ENCODE peak calls at places on chromosomes 4 and X, in ten cellular contexts. O, D, L, S, A, C, V, H, J and X are unnamed samples.

GRCh38 chr4:173345648-173346047 is 11.5 kb upstream of the HMGB2 start:
- DNase-seq in S (no peak), L (no peak), J (no peak), V (no peak), C (no peak), D (no peak), H (no peak), A (no peak), O (no peak), X (no peak)

GRCh38 chr4:185470503-185471195 is 884 bp downstream of the CCDC110 start:
- DNase-seq in S (peak), C (peak), V (peak), D (peak), A (no peak), L (peak), O (peak), J (peak), H (peak), X (peak)

GRCh38 chr4:99624141-99624719 is 33.4 kb downstream of the C4orf54 start:
- DNase-seq in D (no peak), H (peak), S (no peak), V (no peak), J (no peak), A (no peak), L (no peak), C (no peak), O (no peak), X (no peak)

GRCh38 chrX:48509619-48510018 is 827 bp downstream of the PORCN start:
- DNase-seq in C (no peak), V (no peak), H (no peak), D (no peak), A (no peak), S (no peak), J (no peak), O (no peak), L (no peak), X (no peak)

GRCh38 chr4:147103403-147103946 is 157.8 kb upstream of the TTC29 start:
- DNase-seq in H (peak), C (no peak), S (no peak), O (peak), L (peak), V (peak), A (no peak), J (peak), D (no peak), X (no peak)

GRCh38 chrX:104165894-104166734 is at the start of gene FAM199X:
- DNase-seq in O (peak), J (peak), S (peak), C (peak), V (peak), H (peak), A (peak), D (peak), L (peak), X (peak)

GRCh38 chrX:16436348-16437188 is 213.4 kb upstream of the S100G start:
- DNase-seq in V (peak), L (peak), O (peak), C (peak), S (peak), H (peak), J (peak), A (no peak), D (peak), X (peak)

GRCh38 chr4:112075129-112075753 is 70.0 kb upstream of the FAM241A start:
- DNase-seq in J (no peak), S (peak), O (no peak), C (no peak), D (no peak), H (no peak), A (no peak), L (no peak), V (peak), X (peak)

GRCh38 chr4:25160714-25161598 is 707 bp upstream of the SEPSECS start:
- DNase-seq in H (no peak), S (peak), J (no peak), C (no peak), D (peak), A (no peak), O (no peak), L (no peak), V (no peak), X (peak)
- TF ChIP-seq POLR2A in H (no peak), S (peak), J (no peak), C (no peak), D (no peak), A (no peak), O (no peak), L (peak), V (no peak), X (peak)

GRCh38 chrX:153032397-153033118 is 23.7 kb upstream of the PNMA3 start:
- DNase-seq in O (peak), J (peak), A (peak), H (peak), C (peak), D (peak), V (peak), S (peak), L (peak), X (peak)
- TF ChIP-seq POLR2A in O (no peak), J (no peak), A (no peak), H (no peak), C (no peak), D (no peak), V (no peak), S (no peak), L (no peak), X (no peak)

GRCh38 chr4:88280228-88280795 is 4.0 kb downstream of the PPM1K start:
- DNase-seq in L (no peak), J (no peak), A (peak), D (peak), S (no peak), H (no peak), O (no peak), V (no peak), C (no peak), X (no peak)

GRCh38 chr4:88285235-88285505 is 809 bp upstream of the PPM1K start:
- DNase-seq in C (no peak), D (no peak), H (no peak), O (no peak), L (no peak), A (peak), V (no peak), J (no peak), S (no peak), X (no peak)

GRCh38 chr4:88286897-88287296 is 2.5 kb upstream of the PPM1K start:
- DNase-seq in L (no peak), H (no peak), A (no peak), J (no peak), C (no peak), O (no peak), S (no peak), D (no peak), V (no peak), X (peak)

GRCh38 chr4:88283661-88284377 is 542 bp downstream of the PPM1K start:
- DNase-seq in S (peak), L (peak), O (peak), V (peak), H (peak), A (peak), C (peak), D (peak), J (peak), X (peak)

DNA sequence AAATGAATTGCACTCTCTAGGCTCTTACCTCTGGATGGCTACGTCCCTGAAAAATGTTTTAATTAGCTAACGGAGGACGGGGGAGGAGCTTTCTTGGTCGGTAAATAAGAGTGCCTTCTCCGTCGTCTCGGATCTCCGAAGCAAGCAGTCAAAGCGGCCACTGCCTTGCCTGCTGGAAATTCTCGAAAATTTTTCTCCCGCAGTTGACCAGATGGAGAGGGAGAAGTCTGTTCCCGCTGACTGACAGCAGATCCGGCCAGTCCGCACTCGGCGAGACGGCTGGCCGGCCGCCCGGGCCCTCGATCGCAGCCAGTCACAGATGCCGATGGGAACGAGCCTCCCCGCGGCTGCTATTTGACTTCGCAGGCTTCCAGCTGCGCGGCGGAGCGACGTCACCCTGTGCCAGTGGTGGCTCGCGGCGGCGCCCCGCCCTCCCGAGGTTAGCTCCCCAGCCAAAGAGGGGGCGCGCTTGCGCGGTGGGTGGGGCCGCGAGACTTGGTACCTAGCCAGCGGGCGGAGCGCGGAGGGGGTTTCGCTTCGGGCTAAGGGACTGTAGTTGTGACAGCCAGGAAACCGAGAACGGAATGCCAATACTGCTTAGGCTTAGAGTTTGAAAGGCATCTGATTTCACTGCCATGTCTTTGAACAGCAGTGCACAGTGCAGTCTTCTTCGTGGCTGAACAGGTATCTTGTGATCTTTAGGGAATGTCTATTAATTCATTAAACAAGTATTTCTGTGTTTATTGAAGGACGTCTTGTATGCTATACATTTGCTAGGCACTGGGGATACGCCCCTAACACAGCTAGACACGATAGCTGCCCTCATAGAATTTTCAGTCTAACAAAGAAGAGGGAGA is at the start of gene PPM1K:
- DNase-seq in H (peak), V (peak), C (peak), O (peak), A (peak), S (peak), D (peak), J (peak), L (peak), X (peak)
- TF ChIP-seq POLR2A in H (peak), V (peak), C (no peak), O (peak), A (peak), S (no peak), D (peak), J (no peak), L (peak), X (peak)

GRCh38 chr4:119300388-119301131 is 21.4 kb downstream of the FABP2 start:
- DNase-seq in L (peak), D (peak), C (peak), V (peak), O (peak), A (peak), H (peak), J (peak), S (peak), X (no peak)
- TF ChIP-seq POLR2A in L (peak), D (peak), C (no peak), V (peak), O (peak), A (peak), H (peak), J (peak), S (peak), X (peak)

GRCh38 chrX:150570512-150570911 is 2.1 kb downstream of the MTM1 start:
- DNase-seq in C (no peak), V (no peak), A (no peak), S (peak), O (no peak), J (no peak), L (no peak), D (no peak), H (no peak), X (peak)
- TF ChIP-seq POLR2A in C (no peak), V (no peak), A (no peak), S (no peak), O (no peak), J (no peak), L (no peak), D (no peak), H (no peak), X (no peak)

DNA sequence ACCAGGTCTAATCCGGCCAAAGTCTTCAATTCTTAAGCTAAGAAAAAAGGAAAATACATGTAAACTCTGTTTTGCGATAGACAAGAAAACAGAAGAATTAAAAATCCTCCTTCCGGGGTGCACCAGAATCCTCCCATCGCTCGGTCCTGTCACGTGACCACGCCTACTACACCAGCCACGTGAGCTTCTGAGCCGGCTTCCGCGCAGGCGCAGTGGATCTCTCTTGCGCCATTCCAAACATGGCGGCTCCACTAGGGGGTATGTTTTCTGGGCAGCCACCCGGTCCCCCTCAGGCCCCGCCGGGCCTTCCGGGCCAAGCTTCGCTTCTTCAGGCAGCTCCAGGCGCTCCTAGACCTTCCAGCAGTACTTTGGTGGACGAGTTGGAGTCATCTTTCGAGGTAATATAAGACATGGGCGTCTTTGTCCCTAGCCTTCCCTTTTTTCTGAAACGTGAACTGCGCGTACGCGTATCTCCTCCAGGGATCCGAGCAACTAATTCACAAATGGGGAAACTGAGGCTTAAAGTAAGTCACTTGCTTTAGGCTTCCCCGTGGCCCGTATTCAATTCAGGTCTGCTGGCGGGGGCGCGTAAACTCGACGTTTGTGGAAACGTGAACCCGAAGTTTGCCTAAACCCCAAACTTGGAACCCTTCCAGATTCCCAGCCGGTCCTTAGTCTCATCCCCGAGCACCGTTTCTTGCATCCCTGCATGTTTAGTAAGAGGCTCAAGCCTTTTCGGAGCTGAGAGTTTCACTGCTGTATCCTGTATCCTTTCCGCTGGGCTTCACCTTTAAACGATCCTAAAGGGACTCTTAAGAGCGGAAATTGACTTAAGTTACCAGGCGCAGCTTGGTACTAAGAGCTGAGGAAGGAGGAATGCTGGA is at the start of gene MED28:
- DNase-seq in O (peak), L (peak), V (peak), C (peak), J (peak), A (peak), H (peak), S (peak), D (peak), X (peak)
- TF ChIP-seq POLR2A in O (peak), L (peak), V (peak), C (no peak), J (peak), A (peak), H (peak), S (peak), D (peak), X (peak)

GRCh38 chrX:99798951-99799350 is 611.1 kb downstream of the PCDH19 start:
- DNase-seq in J (no peak), H (no peak), V (no peak), S (no peak), C (no peak), A (no peak), D (no peak), L (no peak), O (no peak), X (no peak)
- TF ChIP-seq POLR2A in J (no peak), H (no peak), V (no peak), S (no peak), C (no peak), A (no peak), D (no peak), L (no peak), O (no peak), X (no peak)

DNA sequence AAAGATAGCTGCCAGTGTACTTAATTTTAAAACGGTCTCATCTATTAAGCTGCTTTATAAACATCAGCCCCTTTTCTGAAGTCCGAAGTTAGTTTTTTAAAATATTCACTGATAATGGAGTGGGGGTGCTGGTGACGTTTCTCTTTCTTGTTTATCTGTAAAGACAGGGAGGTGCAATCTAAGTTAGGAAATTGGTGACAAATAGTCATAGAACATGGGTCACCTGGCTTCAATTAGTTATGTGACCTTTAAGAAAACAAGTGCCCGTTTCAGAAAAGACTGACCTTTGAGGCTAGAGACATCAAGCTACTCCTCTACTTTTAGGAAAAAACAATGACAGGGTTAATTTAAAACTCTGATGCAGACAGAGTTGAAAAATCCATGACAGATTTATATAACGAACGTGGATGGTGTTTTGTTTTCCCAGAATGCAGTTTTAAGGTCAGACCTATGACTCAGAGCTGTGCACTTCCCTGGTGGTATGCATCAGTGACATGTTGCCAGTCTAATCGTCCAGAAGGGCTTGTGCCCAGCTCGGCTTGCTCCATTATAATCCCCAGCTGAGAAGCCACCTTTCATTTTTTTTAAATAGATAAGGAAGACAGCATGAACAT is 38.2 kb downstream of the FHL1 start:
- DNase-seq in J (no peak), L (no peak), H (no peak), C (no peak), O (no peak), S (no peak), A (no peak), D (no peak), V (peak), X (no peak)
- TF ChIP-seq POLR2A in J (no peak), L (no peak), H (no peak), C (no peak), O (no peak), S (no peak), A (no peak), D (no peak), V (no peak), X (no peak)

GRCh38 chr4:128287871-128288688 is 467 bp upstream of the PGRMC2 start:
- DNase-seq in S (peak), D (peak), V (peak), J (peak), O (peak), C (peak), A (peak), L (peak), H (peak), X (peak)
- TF ChIP-seq POLR2A in S (peak), D (peak), V (peak), J (peak), O (peak), C (no peak), A (peak), L (peak), H (peak), X (peak)